ENCODE peak calls at places on chromosomes 4 and X, in ten cellular contexts. One of them, this sample, is unnamed.
A peak's percentile ranks its signal among the peaks of the same experiment; 100 is the strongest.

GRCh38 chrX:40172169-40172979 is 74.6 kb upstream of the BCOR start:
- DNase-seq in BJ: no peak
- DNase-seq in dorsolateral prefrontal cortex: peak; percentile 58
- DNase-seq in cardiac muscle cell: peak; percentile 62
- DNase-seq in AG04449: no peak
- DNase-seq in brain microvascular endothelial cell: no peak
- DNase-seq in suprapubic skin: no peak
- DNase-seq in Peyer's patch: peak; percentile 78
- DNase-seq in GM20000: peak; percentile 27
- DNase-seq in choroid plexus epithelial cell: peak; percentile 65
- DNase-seq in this sample: no peak

GRCh38 chr4:85222561-85222960 is 252.4 kb upstream of the ARHGAP24 start:
- DNase-seq in BJ: no peak
- DNase-seq in suprapubic skin: no peak
- DNase-seq in AG04449: no peak
- DNase-seq in cardiac muscle cell: no peak
- DNase-seq in dorsolateral prefrontal cortex: no peak
- DNase-seq in choroid plexus epithelial cell: no peak
- DNase-seq in brain microvascular endothelial cell: no peak
- DNase-seq in GM20000: no peak
- DNase-seq in Peyer's patch: no peak
- DNase-seq in this sample: no peak

GRCh38 chr4:183326853-183327252 is 4.6 kb upstream of the CLDN24 start:
- DNase-seq in brain microvascular endothelial cell: peak; percentile 40
- DNase-seq in suprapubic skin: no peak
- DNase-seq in cardiac muscle cell: no peak
- DNase-seq in GM20000: no peak
- DNase-seq in choroid plexus epithelial cell: peak; percentile 33
- DNase-seq in AG04449: no peak
- DNase-seq in Peyer's patch: no peak
- DNase-seq in dorsolateral prefrontal cortex: no peak
- DNase-seq in BJ: no peak
- DNase-seq in this sample: no peak

GRCh38 chrX:72020788-72021187 is 110.1 kb downstream of the NHSL2 start:
- DNase-seq in cardiac muscle cell: no peak
- DNase-seq in Peyer's patch: no peak
- DNase-seq in brain microvascular endothelial cell: no peak
- DNase-seq in BJ: no peak
- DNase-seq in AG04449: no peak
- DNase-seq in GM20000: peak; percentile 45
- DNase-seq in suprapubic skin: no peak
- DNase-seq in choroid plexus epithelial cell: no peak
- DNase-seq in dorsolateral prefrontal cortex: no peak
- DNase-seq in this sample: no peak

GRCh38 chr4:55887594-55887993 is 34.1 kb downstream of the EXOC1 start:
- DNase-seq in dorsolateral prefrontal cortex: no peak
- DNase-seq in choroid plexus epithelial cell: no peak
- DNase-seq in suprapubic skin: no peak
- DNase-seq in GM20000: no peak
- DNase-seq in cardiac muscle cell: no peak
- DNase-seq in brain microvascular endothelial cell: no peak
- DNase-seq in Peyer's patch: no peak
- DNase-seq in AG04449: no peak
- DNase-seq in BJ: no peak
- DNase-seq in this sample: no peak

GRCh38 chrX:153526801-153527599 is 9.6 kb downstream of the ATP2B3 start:
- DNase-seq in cardiac muscle cell: no peak
- DNase-seq in AG04449: no peak
- DNase-seq in dorsolateral prefrontal cortex: no peak
- DNase-seq in suprapubic skin: no peak
- DNase-seq in BJ: no peak
- DNase-seq in GM20000: no peak
- DNase-seq in choroid plexus epithelial cell: no peak
- DNase-seq in Peyer's patch: no peak
- DNase-seq in brain microvascular endothelial cell: no peak
- DNase-seq in this sample: no peak

GRCh38 chrX:153032397-153033118 is 23.7 kb upstream of the PNMA3 start:
- DNase-seq in brain microvascular endothelial cell: peak; percentile 25
- DNase-seq in BJ: no peak
- DNase-seq in AG04449: no peak
- DNase-seq in GM20000: peak; percentile 84
- DNase-seq in choroid plexus epithelial cell: peak; percentile 36
- DNase-seq in cardiac muscle cell: peak; percentile 57
- DNase-seq in suprapubic skin: peak; percentile 83
- DNase-seq in Peyer's patch: peak; percentile 75
- DNase-seq in dorsolateral prefrontal cortex: peak; percentile 82
- DNase-seq in this sample: peak; percentile 61

GRCh38 chr4:109691411-109691920 is 11.8 kb downstream of the CASP6 start:
- DNase-seq in dorsolateral prefrontal cortex: no peak
- DNase-seq in Peyer's patch: no peak
- DNase-seq in choroid plexus epithelial cell: no peak
- DNase-seq in brain microvascular endothelial cell: no peak
- DNase-seq in GM20000: no peak
- DNase-seq in suprapubic skin: no peak
- DNase-seq in BJ: no peak
- DNase-seq in AG04449: no peak
- DNase-seq in cardiac muscle cell: no peak
- DNase-seq in this sample: no peak

GRCh38 chr4:132557660-132558059 is 591.4 kb upstream of the PCDH10 start:
- DNase-seq in GM20000: no peak
- DNase-seq in AG04449: no peak
- DNase-seq in suprapubic skin: no peak
- DNase-seq in dorsolateral prefrontal cortex: no peak
- DNase-seq in choroid plexus epithelial cell: peak; percentile 18
- DNase-seq in cardiac muscle cell: peak; percentile 12
- DNase-seq in BJ: no peak
- DNase-seq in brain microvascular endothelial cell: no peak
- DNase-seq in Peyer's patch: no peak
- DNase-seq in this sample: no peak

GRCh38 chr4:57425610-57426009 is 315.4 kb upstream of the IGFBP7 start:
- DNase-seq in AG04449: no peak
- DNase-seq in dorsolateral prefrontal cortex: no peak
- DNase-seq in suprapubic skin: no peak
- DNase-seq in brain microvascular endothelial cell: no peak
- DNase-seq in choroid plexus epithelial cell: no peak
- DNase-seq in Peyer's patch: no peak
- DNase-seq in cardiac muscle cell: no peak
- DNase-seq in BJ: no peak
- DNase-seq in GM20000: no peak
- DNase-seq in this sample: no peak

GRCh38 chrX:93874554-93874953 is 200.5 kb downstream of the FAM133A start:
- DNase-seq in cardiac muscle cell: peak; percentile 67
- DNase-seq in brain microvascular endothelial cell: no peak
- DNase-seq in BJ: no peak
- DNase-seq in suprapubic skin: no peak
- DNase-seq in GM20000: no peak
- DNase-seq in Peyer's patch: no peak
- DNase-seq in dorsolateral prefrontal cortex: no peak
- DNase-seq in AG04449: no peak
- DNase-seq in choroid plexus epithelial cell: peak; percentile 1
- DNase-seq in this sample: peak; percentile 25

DNA sequence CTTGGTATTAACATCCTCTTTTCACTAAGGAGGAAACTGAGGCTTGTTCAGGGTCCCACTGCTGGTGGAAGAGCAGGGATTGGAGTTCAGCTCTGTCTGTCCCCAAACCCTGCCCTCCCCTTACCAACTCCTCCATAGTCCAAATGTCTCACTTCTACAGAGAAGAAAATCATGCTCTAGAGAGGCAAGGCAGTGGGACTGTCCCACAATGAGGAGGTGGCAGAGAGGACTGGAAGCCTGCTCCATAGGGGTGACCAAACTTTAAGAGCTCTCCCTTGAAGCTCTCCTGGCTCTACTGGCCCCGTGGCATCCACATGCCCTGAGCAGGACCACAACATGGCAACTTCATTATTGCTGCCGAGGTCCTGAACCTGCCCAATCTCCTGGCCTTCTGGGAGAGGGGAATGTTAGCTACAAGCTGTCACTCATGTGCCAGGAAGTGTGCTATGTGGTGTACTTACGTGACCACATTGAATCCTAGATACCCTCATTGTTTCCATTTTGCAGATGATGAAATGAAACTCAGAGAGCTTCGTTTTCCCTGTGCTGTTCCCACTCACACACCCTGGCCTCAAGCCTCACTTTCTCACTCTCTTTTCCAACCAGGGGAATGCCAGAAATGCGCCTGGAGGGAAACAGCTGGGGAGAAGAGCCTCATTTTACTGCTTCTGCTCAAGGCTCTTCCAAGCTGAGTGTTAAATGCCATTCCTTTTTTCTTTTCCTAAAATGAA is 71.5 kb downstream of the ANAPC4 start:
- DNase-seq in brain microvascular endothelial cell: no peak
- DNase-seq in dorsolateral prefrontal cortex: no peak
- DNase-seq in choroid plexus epithelial cell: peak; percentile 36
- DNase-seq in suprapubic skin: no peak
- DNase-seq in AG04449: peak; percentile 44
- DNase-seq in GM20000: no peak
- DNase-seq in Peyer's patch: no peak
- DNase-seq in cardiac muscle cell: no peak
- DNase-seq in BJ: peak; percentile 93
- DNase-seq in this sample: no peak
- TF ChIP-seq CTCF in brain microvascular endothelial cell: no peak
- TF ChIP-seq CTCF in dorsolateral prefrontal cortex: no peak
- TF ChIP-seq CTCF in choroid plexus epithelial cell: no peak
- TF ChIP-seq CTCF in suprapubic skin: no peak
- TF ChIP-seq CTCF in AG04449: no peak
- TF ChIP-seq CTCF in GM20000: no peak
- TF ChIP-seq CTCF in Peyer's patch: no peak
- TF ChIP-seq CTCF in cardiac muscle cell: no peak
- TF ChIP-seq CTCF in BJ: no peak
- TF ChIP-seq CTCF in this sample: no peak

DNA sequence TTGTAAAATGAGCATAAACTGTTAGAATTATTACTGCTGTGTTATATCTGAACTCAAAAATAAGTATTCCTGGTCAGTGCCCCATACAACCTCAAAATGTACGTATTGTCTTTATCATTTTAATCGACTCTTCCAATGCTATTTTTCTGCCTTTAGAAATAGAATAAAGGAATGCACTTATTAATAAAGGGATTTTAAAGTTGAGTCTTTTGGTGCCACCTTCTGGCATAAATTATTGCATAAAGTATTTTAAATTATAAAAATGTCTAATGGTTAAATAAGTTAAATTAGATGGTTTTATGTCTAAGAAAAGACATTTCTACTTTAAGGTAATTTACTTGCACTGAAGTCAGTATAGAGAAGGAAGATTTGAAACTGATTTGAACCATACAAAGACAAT is 424.0 kb upstream of the NDST4 start:
- DNase-seq in choroid plexus epithelial cell: peak; percentile 41
- DNase-seq in GM20000: no peak
- DNase-seq in BJ: peak; percentile 0
- DNase-seq in AG04449: no peak
- DNase-seq in Peyer's patch: no peak
- DNase-seq in suprapubic skin: no peak
- DNase-seq in brain microvascular endothelial cell: no peak
- DNase-seq in dorsolateral prefrontal cortex: no peak
- DNase-seq in cardiac muscle cell: no peak
- DNase-seq in this sample: no peak
- TF ChIP-seq CTCF in choroid plexus epithelial cell: no peak
- TF ChIP-seq CTCF in GM20000: no peak
- TF ChIP-seq CTCF in BJ: no peak
- TF ChIP-seq CTCF in AG04449: no peak
- TF ChIP-seq CTCF in Peyer's patch: peak; percentile 23
- TF ChIP-seq CTCF in suprapubic skin: no peak
- TF ChIP-seq CTCF in brain microvascular endothelial cell: no peak
- TF ChIP-seq CTCF in dorsolateral prefrontal cortex: peak; percentile 40
- TF ChIP-seq CTCF in cardiac muscle cell: no peak
- TF ChIP-seq CTCF in this sample: no peak

DNA sequence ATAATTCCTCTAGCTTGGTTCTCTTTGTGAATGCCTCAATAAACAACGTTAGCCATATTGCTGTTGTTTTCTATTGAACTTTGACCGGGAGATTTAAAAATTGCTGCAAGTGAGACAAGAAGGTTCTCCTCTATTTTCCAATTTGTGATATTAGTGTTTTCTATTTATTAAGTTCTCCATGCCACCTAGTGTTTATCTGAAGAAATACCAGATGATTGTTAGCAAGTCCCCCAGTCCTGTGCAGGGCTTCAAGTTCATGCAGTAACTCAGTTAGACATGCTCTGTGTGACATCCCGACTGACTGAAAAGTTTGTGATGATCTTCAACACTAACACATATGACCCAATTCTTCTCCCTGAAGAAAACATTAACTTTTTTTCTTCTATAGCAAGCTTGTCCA is 31.5 kb upstream of the TFDP3 start:
- DNase-seq in BJ: no peak
- DNase-seq in dorsolateral prefrontal cortex: no peak
- DNase-seq in AG04449: no peak
- DNase-seq in choroid plexus epithelial cell: peak; percentile 31
- DNase-seq in cardiac muscle cell: no peak
- DNase-seq in brain microvascular endothelial cell: no peak
- DNase-seq in suprapubic skin: no peak
- DNase-seq in GM20000: no peak
- DNase-seq in Peyer's patch: no peak
- DNase-seq in this sample: no peak
- TF ChIP-seq CTCF in BJ: peak; percentile 4
- TF ChIP-seq CTCF in dorsolateral prefrontal cortex: peak; percentile 20
- TF ChIP-seq CTCF in AG04449: no peak
- TF ChIP-seq CTCF in choroid plexus epithelial cell: peak; percentile 21
- TF ChIP-seq CTCF in cardiac muscle cell: no peak
- TF ChIP-seq CTCF in brain microvascular endothelial cell: peak; percentile 10
- TF ChIP-seq CTCF in suprapubic skin: no peak
- TF ChIP-seq CTCF in GM20000: no peak
- TF ChIP-seq CTCF in Peyer's patch: no peak
- TF ChIP-seq CTCF in this sample: peak; percentile 35

GRCh38 chr4:155530290-155530689 is 136.4 kb upstream of the GUCY1A1 start:
- DNase-seq in cardiac muscle cell: no peak
- DNase-seq in AG04449: no peak
- DNase-seq in brain microvascular endothelial cell: no peak
- DNase-seq in BJ: no peak
- DNase-seq in Peyer's patch: no peak
- DNase-seq in choroid plexus epithelial cell: no peak
- DNase-seq in suprapubic skin: no peak
- DNase-seq in dorsolateral prefrontal cortex: no peak
- DNase-seq in GM20000: no peak
- DNase-seq in this sample: no peak

GRCh38 chr4:155530857-155531256 is 135.8 kb upstream of the GUCY1A1 start:
- DNase-seq in cardiac muscle cell: no peak
- DNase-seq in brain microvascular endothelial cell: no peak
- DNase-seq in BJ: no peak
- DNase-seq in GM20000: no peak
- DNase-seq in AG04449: no peak
- DNase-seq in Peyer's patch: no peak
- DNase-seq in choroid plexus epithelial cell: no peak
- DNase-seq in dorsolateral prefrontal cortex: no peak
- DNase-seq in suprapubic skin: no peak
- DNase-seq in this sample: no peak

GRCh38 chr4:155526452-155527169 is 140.0 kb upstream of the GUCY1A1 start:
- DNase-seq in AG04449: no peak
- DNase-seq in GM20000: no peak
- DNase-seq in Peyer's patch: no peak
- DNase-seq in BJ: no peak
- DNase-seq in brain microvascular endothelial cell: no peak
- DNase-seq in suprapubic skin: no peak
- DNase-seq in cardiac muscle cell: no peak
- DNase-seq in dorsolateral prefrontal cortex: no peak
- DNase-seq in choroid plexus epithelial cell: peak; percentile 13
- DNase-seq in this sample: no peak

GRCh38 chr4:155529761-155530160 is 136.9 kb upstream of the GUCY1A1 start:
- DNase-seq in dorsolateral prefrontal cortex: no peak
- DNase-seq in suprapubic skin: no peak
- DNase-seq in AG04449: no peak
- DNase-seq in BJ: no peak
- DNase-seq in choroid plexus epithelial cell: no peak
- DNase-seq in cardiac muscle cell: no peak
- DNase-seq in Peyer's patch: no peak
- DNase-seq in brain microvascular endothelial cell: no peak
- DNase-seq in GM20000: no peak
- DNase-seq in this sample: no peak

GRCh38 chr4:155529197-155529596 is 137.5 kb upstream of the GUCY1A1 start:
- DNase-seq in suprapubic skin: no peak
- DNase-seq in AG04449: no peak
- DNase-seq in BJ: no peak
- DNase-seq in cardiac muscle cell: peak; percentile 24
- DNase-seq in dorsolateral prefrontal cortex: no peak
- DNase-seq in choroid plexus epithelial cell: peak; percentile 56
- DNase-seq in Peyer's patch: no peak
- DNase-seq in GM20000: peak; percentile 24
- DNase-seq in brain microvascular endothelial cell: no peak
- DNase-seq in this sample: no peak
- TF ChIP-seq CTCF in suprapubic skin: no peak
- TF ChIP-seq CTCF in AG04449: no peak
- TF ChIP-seq CTCF in BJ: peak; percentile 44
- TF ChIP-seq CTCF in cardiac muscle cell: peak; percentile 51
- TF ChIP-seq CTCF in dorsolateral prefrontal cortex: no peak
- TF ChIP-seq CTCF in choroid plexus epithelial cell: peak; percentile 56
- TF ChIP-seq CTCF in Peyer's patch: peak; percentile 11
- TF ChIP-seq CTCF in GM20000: peak; percentile 37
- TF ChIP-seq CTCF in brain microvascular endothelial cell: peak; percentile 47
- TF ChIP-seq CTCF in this sample: peak; percentile 9

This sample was measured in progenitor cell of endocrine pancreas.